ENCODE peak calls at places on chromosomes 4 and X, in ten cellular contexts. S is esophagus mucosa; E is Right ventricle myocardium inferior; D is left ventricle myocardium superior; Y is activated T-helper 17 cell treated with anti-CD3 and anti-CD28 coated beads, Interleukin-2, amount 50 U/mL, for 72 hours; Q is lower lobe of right lung; J is heart left ventricle; A is Right ventricle myocardium superior; H is stimulated activated naive B cell treated with anti-CD40 and anti-IgM and Interleukin-4, amounts not matched to agents 10 μg/mL and 1 μg/mL and 100 μg/mL, for 72 hours; B is left lobe of liver. X is an unnamed sample.

GRCh38 chr4:6172093-6172926 is 28.0 kb downstream of the JAKMIP1 start:
- ATAC-seq in H (no peak), Q (no peak), E (no peak), J (no peak), B (no peak), A (no peak), S (no peak), D (no peak), Y (peak; percentile 82), X (no peak)

GRCh38 chr4:112889199-112889598 is 160.3 kb upstream of the ANK2 start:
- ATAC-seq in B (no peak), A (no peak), Q (no peak), H (no peak), D (no peak), E (no peak), Y (no peak), J (no peak), S (no peak), X (no peak)

GRCh38 chr4:84493092-84493850 is 5.8 kb downstream of the NKX6-1 start:
- ATAC-seq in B (no peak), S (no peak), A (no peak), E (no peak), Y (no peak), D (no peak), H (no peak), Q (no peak), J (no peak), X (peak; percentile 26)

GRCh38 chr4:169604131-169604900 is 8.1 kb downstream of the NEK1 start:
- ATAC-seq in Q (no peak), J (no peak), Y (peak; percentile 99), D (peak; percentile 69), A (peak; percentile 73), S (no peak), H (peak; percentile 69), B (no peak), E (peak; percentile 64), X (no peak)

GRCh38 chr4:3168029-3168428 is 80.9 kb upstream of the MSANTD1 start:
- ATAC-seq in S (peak; percentile 11), A (peak; percentile 22), D (peak; percentile 38), B (no peak), E (no peak), J (no peak), Q (no peak), Y (peak; percentile 52), H (peak; percentile 96), X (no peak)

GRCh38 chrX:63784902-63785692 is at the start of gene ARHGEF9:
- ATAC-seq in D (peak; percentile 86), H (peak; percentile 68), B (peak; percentile 49), J (peak; percentile 58), E (peak; percentile 63), S (no peak), Y (no peak), Q (peak; percentile 32), A (peak; percentile 86), X (peak; percentile 60)

GRCh38 chrX:7190157-7190556 is 42.2 kb upstream of the PUDP start:
- ATAC-seq in Q (no peak), E (no peak), S (no peak), J (no peak), Y (no peak), D (no peak), A (no peak), H (no peak), B (no peak), X (no peak)

GRCh38 chr4:25861951-25862410 is 807 bp downstream of the SEL1L3 start:
- ATAC-seq in B (peak; percentile 16), A (peak; percentile 4), D (peak; percentile 17), S (no peak), Y (peak; percentile 61), H (peak; percentile 38), J (no peak), E (no peak), Q (peak; percentile 31), X (no peak)

GRCh38 chr4:183971938-183972490 is 66.9 kb downstream of the STOX2 start:
- ATAC-seq in D (peak; percentile 88), A (peak; percentile 66), E (peak; percentile 56), Y (no peak), H (no peak), J (peak; percentile 68), S (no peak), Q (no peak), B (peak; percentile 22), X (no peak)

GRCh38 chrX:153564047-153564606 is 34.8 kb downstream of the CCNQ start:
- ATAC-seq in Q (no peak), B (no peak), J (no peak), H (no peak), S (no peak), Y (no peak), D (peak; percentile 51), A (no peak), E (no peak), X (no peak)

GRCh38 chrX:104122829-104123228 is 10.5 kb downstream of the ZCCHC18 start:
- ATAC-seq in B (no peak), E (no peak), J (no peak), Q (no peak), S (no peak), A (no peak), H (peak; percentile 84), Y (peak; percentile 89), D (no peak), X (no peak)

GRCh38 chr4:147940144-147940543 is 208.3 kb downstream of the ARHGAP10 start:
- ATAC-seq in B (no peak), Q (no peak), A (peak; percentile 88), J (peak; percentile 88), H (no peak), E (peak; percentile 93), D (peak; percentile 93), Y (no peak), S (no peak), X (no peak)

GRCh38 chrX:136259543-136259942 is 8.3 kb upstream of the MAP7D3 start:
- ATAC-seq in D (peak; percentile 62), H (no peak), B (peak; percentile 67), Y (peak; percentile 86), A (peak; percentile 45), J (peak; percentile 53), E (peak; percentile 43), Q (peak; percentile 47), S (no peak), X (peak; percentile 71)

GRCh38 chrX:155262970-155263754 is 1.1 kb downstream of the RAB39B start:
- ATAC-seq in H (no peak), E (no peak), J (no peak), S (no peak), A (no peak), Y (peak; percentile 40), D (no peak), Q (no peak), B (no peak), X (no peak)